ENCODE peak calls at places on chromosomes 7 and 10, in six cellular contexts. R is GM12878, P is A549, B is HepG2, G is upper lobe of left lung, V is K562. O is an unnamed sample.
A peak's percentile ranks its signal among the peaks of the same experiment; 100 is the strongest.

GRCh38 chr10:87750001-87750651 is 67.9 kb downstream of the ATAD1 start:
- ATAC-seq in R (peak; percentile 22), P (peak; percentile 45), B (peak; percentile 29), G (no peak), V (peak; percentile 63), O (peak; percentile 19)

GRCh38 chr7:121440857-121441503 is 44.9 kb upstream of the FAM3C start:
- ATAC-seq in R (peak; percentile 43), P (no peak), B (no peak), G (no peak), V (peak; percentile 60), O (peak; percentile 74)

GRCh38 chr10:67043041-67043440 is 117.2 kb downstream of the LRRTM3 start:
- ATAC-seq in R (no peak), P (no peak), B (no peak), G (no peak), V (no peak), O (no peak)

GRCh38 chr7:69677905-69678793 is 79.9 kb downstream of the AUTS2 start:
- ATAC-seq in R (no peak), P (no peak), B (no peak), G (no peak), V (no peak), O (no peak)

GRCh38 chr10:31422634-31423033 is 103.6 kb downstream of the ZEB1 start:
- ATAC-seq in R (no peak), P (no peak), B (no peak), G (no peak), V (no peak), O (no peak)

GRCh38 chr7:8668627-8669500 is 235.5 kb downstream of the NXPH1 start:
- ATAC-seq in R (no peak), P (no peak), B (no peak), G (peak; percentile 65), V (no peak), O (no peak)

GRCh38 chr7:123774498-123774897 is 25.7 kb upstream of the WASL start:
- ATAC-seq in R (no peak), P (no peak), B (no peak), G (peak; percentile 51), V (no peak), O (no peak)

GRCh38 chr10:73865107-73865458 is 9.3 kb downstream of the CAMK2G start:
- ATAC-seq in R (no peak), P (no peak), B (no peak), G (no peak), V (no peak), O (no peak)

GRCh38 chr7:137343483-137343841 is at the start of gene PTN:
- ATAC-seq in R (peak; percentile 59), P (peak; percentile 77), B (peak; percentile 79), G (no peak), V (no peak), O (peak; percentile 82)

GRCh38 chr7:33961948-33962347 is 56.6 kb downstream of the BMPER start:
- ATAC-seq in R (no peak), P (no peak), B (no peak), G (no peak), V (no peak), O (no peak)

GRCh38 chr7:45923818-45924217 is 2.7 kb upstream of the IGFBP3 start:
- ATAC-seq in R (no peak), P (no peak), B (no peak), G (no peak), V (no peak), O (no peak)

GRCh38 chr10:69838853-69839252 is 37.1 kb downstream of the COL13A1 start:
- ATAC-seq in R (no peak), P (no peak), B (no peak), G (no peak), V (no peak), O (no peak)

DNA sequence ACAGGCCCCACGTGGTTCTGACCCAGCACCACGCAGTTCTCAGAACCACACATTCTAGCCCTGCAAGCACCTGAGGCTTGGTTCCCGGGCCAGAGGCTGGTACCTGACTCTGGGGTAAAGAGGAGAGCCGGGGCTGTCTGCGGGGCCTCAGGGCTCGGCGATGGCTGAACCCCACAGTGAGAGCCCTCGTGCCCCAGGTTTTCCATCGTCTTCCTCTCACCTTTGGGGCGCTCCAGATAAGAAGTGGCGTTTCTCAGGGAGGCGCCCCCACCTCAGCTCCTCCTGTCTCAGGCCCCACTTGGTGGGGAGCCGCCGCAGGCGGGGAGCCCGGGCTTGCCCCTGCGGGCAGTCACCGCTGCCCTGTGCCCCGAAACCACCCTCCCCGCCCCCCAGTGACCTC is 2.2 kb upstream of the LANCL2 start:
- ATAC-seq in R (no peak), P (no peak), B (no peak), G (no peak), V (no peak), O (no peak)
- TF ChIP-seq POLR2A in R (no peak), P (no peak), B (no peak), G (no peak), V (no peak), O (no peak)

DNA sequence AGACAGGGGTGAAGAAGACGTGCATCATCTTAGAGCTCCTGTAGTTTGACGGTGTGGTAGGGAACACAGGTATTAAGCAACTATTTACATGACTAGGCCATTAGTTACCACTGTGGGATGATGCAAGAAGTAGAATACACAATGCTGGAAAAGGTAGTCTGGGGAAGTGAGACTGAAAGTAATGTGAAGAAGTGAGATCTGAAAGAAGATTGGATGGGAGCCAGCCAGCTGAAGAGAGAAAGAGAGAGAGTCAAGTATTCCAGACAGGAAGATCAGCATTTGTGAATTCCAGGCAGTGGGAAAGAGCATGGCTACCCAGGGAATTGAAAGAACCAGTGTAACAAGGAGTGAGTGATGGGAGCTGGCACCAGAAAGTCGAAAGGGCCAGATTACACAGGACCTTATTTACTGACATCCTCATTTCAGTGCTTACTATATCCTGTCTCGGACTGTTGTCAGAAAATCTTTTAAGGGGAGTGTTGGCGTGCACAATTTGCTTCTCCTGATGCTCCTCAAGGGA is 4.0 kb upstream of the CFAP58 start:
- ATAC-seq in R (peak; percentile 78), P (peak; percentile 15), B (peak; percentile 73), G (peak; percentile 80), V (peak; percentile 8), O (peak; percentile 65)
- H3K4me3 ChIP-seq in R (no peak overlapping the region), P (no peak overlapping the region), B (peak overlapping the region; percentile 49), G (no peak overlapping the region), V (no peak overlapping the region), O (peak overlapping the region; percentile 17)

GRCh38 chr10:114632869-114633715 is 25.0 kb downstream of the ABLIM1 start:
- ATAC-seq in R (peak; percentile 61), P (peak; percentile 82), B (peak; percentile 20), G (peak; percentile 81), V (no peak), O (peak; percentile 77)

GRCh38 chr10:114635101-114635500 is 23.0 kb downstream of the ABLIM1 start:
- ATAC-seq in R (no peak), P (no peak), B (no peak), G (no peak), V (no peak), O (no peak)

GRCh38 chr10:114638874-114639625 is 19.0 kb downstream of the ABLIM1 start:
- ATAC-seq in R (peak; percentile 93), P (no peak), B (no peak), G (no peak), V (no peak), O (no peak)

GRCh38 chr10:114634607-114634974 is 23.5 kb downstream of the ABLIM1 start:
- ATAC-seq in R (no peak), P (peak; percentile 65), B (no peak), G (peak; percentile 82), V (no peak), O (peak; percentile 77)

GRCh38 chr10:114635797-114636550 is 22.1 kb downstream of the ABLIM1 start:
- ATAC-seq in R (no peak), P (no peak), B (no peak), G (no peak), V (no peak), O (no peak)
- TF ChIP-seq EP300 in R (no peak), P (no peak), B (no peak), G (no peak), V (no peak), O (no peak)

GRCh38 chr10:103193107-103193819 is at the start of gene NT5C2:
- ATAC-seq in R (peak; percentile 87), P (peak; percentile 88), B (peak; percentile 92), G (peak; percentile 94), V (peak; percentile 92), O (peak; percentile 95)

GRCh38 chr10:103193820-103194529 is 903 bp upstream of the NT5C2 start:
- ATAC-seq in R (peak; percentile 48), P (no peak), B (no peak), G (no peak), V (peak; percentile 53), O (no peak)

GRCh38 chr10:103192089-103192450 is 1.0 kb downstream of the NT5C2 start:
- ATAC-seq in R (peak; percentile 28), P (peak; percentile 39), B (peak; percentile 16), G (peak; percentile 38), V (peak; percentile 39), O (no peak)

GRCh38 chr10:103188853-103189252 is 4.2 kb downstream of the NT5C2 start:
- ATAC-seq in R (no peak), P (no peak), B (no peak), G (no peak), V (no peak), O (no peak)

GRCh38 chr10:103192451-103193106 is 493 bp downstream of the NT5C2 start:
- ATAC-seq in R (peak; percentile 82), P (peak; percentile 70), B (peak; percentile 79), G (peak; percentile 87), V (peak; percentile 80), O (peak; percentile 61)
- TF ChIP-seq POLR2A in R (peak; percentile 71), P (no peak), B (no peak), G (peak; percentile 51), V (peak; percentile 68), O (peak; percentile 40)

GRCh38 chr10:49682879-49683278 is 3.4 kb downstream of the C10orf53 start:
- ATAC-seq in R (no peak), P (no peak), B (no peak), G (no peak), V (no peak), O (no peak)

GRCh38 chr10:49678827-49679479 is 498 bp upstream of the C10orf53 start:
- ATAC-seq in R (no peak), P (no peak), B (no peak), G (no peak), V (peak; percentile 10), O (no peak)

DNA sequence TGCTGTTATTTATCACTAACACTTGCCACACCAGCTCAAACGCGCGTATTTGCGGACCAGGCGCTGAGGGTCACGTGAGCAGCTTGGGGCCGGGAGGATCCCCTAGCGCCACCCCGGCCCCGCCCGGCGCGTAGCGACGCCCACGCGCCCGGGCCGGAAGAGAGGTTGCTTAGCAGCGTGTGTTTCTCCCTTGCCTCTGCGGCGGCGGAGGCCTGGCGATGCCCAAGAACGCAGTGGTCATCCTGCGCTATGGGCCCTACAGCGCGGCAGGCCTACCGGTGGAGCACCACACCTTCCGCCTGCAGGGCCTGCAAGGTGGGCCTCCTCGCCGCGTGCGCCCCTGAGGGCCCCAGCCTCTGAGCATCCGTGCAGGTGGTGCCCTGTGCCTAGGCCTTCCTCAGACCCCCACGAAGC is at the start of gene C10orf53:
- ATAC-seq in R (peak; percentile 58), P (no peak), B (no peak), G (peak; percentile 26), V (peak; percentile 100), O (no peak)
- H3K4me3 ChIP-seq in R (no peak within 1 kb of the TSS), P (no peak within 1 kb of the TSS), B (no peak within 1 kb of the TSS), G (no peak within 1 kb of the TSS), V (peak within 1 kb of the TSS; percentile 24), O (no peak within 1 kb of the TSS)

O was measured in gastroesophageal sphincter.